ENCODE peak calls at places on chromosomes 11 and 22, in six cellular contexts. Z is IMR-90, B is mesendoderm, X is H1, R is H9, M is mesenchymal stem cell. E is an unnamed sample.

GRCh38 chr11:133576351-133576750 is 44.0 kb upstream of the OPCML start:
- DNase-seq in B (peak), Z (no peak), R (peak), X (peak), M (no peak), E (no peak)

GRCh38 chr22:27416553-27417427 is 384.8 kb downstream of the MN1 start:
- DNase-seq in X (peak), Z (peak), M (peak), R (peak), B (peak), E (no peak)

GRCh38 chr11:103894034-103894433 is 142.4 kb upstream of the DDI1 start:
- DNase-seq in Z (no peak), M (no peak), X (no peak), B (peak), R (no peak), E (no peak)

GRCh38 chr11:30356388-30356787 is 33.5 kb downstream of the ARL14EP start:
- DNase-seq in Z (no peak), B (no peak), X (no peak), M (no peak), R (no peak), E (no peak)

GRCh38 chr22:48488149-48488551 is 1339.5 kb downstream of the BRD1 start:
- DNase-seq in M (no peak), Z (no peak), B (peak), R (peak), X (no peak), E (no peak)

GRCh38 chr11:18775492-18776292 is 15.9 kb downstream of the PTPN5 start:
- DNase-seq in B (peak), Z (peak), R (peak), X (peak), M (peak), E (peak)

GRCh38 chr11:114152785-114153184 is 93.3 kb downstream of the ZBTB16 start:
- DNase-seq in X (no peak), Z (no peak), M (no peak), R (no peak), B (no peak), E (no peak)

GRCh38 chr11:30260813-30261212 is 30.0 kb downstream of the FSHB start:
- DNase-seq in Z (no peak), X (no peak), M (no peak), B (no peak), R (no peak), E (no peak)

GRCh38 chr11:102530558-102530957 is at the start of gene MMP7:
- DNase-seq in M (peak), B (peak), Z (peak), X (no peak), R (no peak), E (no peak)

GRCh38 chr11:134069426-134069921 is 602 bp downstream of the JAM3 start:
- DNase-seq in B (peak), Z (peak), R (no peak), X (no peak), M (peak), E (no peak)

GRCh38 chr11:46710821-46711269 is 8.2 kb upstream of the F2 start:
- DNase-seq in R (no peak), X (no peak), Z (peak), B (no peak), M (peak), E (no peak)

GRCh38 chr11:1829039-1829820 is 5.6 kb upstream of the SYT8 start:
- DNase-seq in M (peak), B (no peak), Z (peak), X (no peak), R (no peak), E (no peak)

GRCh38 chr11:128731041-128731663 is 37.3 kb downstream of the FLI1 start:
- DNase-seq in R (no peak), M (no peak), B (no peak), X (no peak), Z (no peak), E (no peak)

GRCh38 chr11:1718326-1718725 is 21.3 kb downstream of the KRTAP5-6 start:
- DNase-seq in R (no peak), X (no peak), B (no peak), Z (no peak), M (no peak), E (no peak)

GRCh38 chr11:121389651-121390050 is 62.5 kb upstream of the SORL1 start:
- DNase-seq in R (peak), X (no peak), M (no peak), Z (no peak), B (peak), E (peak)

GRCh38 chr11:121244861-121245260 is 47.7 kb upstream of the SC5D start:
- DNase-seq in B (no peak), X (no peak), M (no peak), Z (no peak), R (no peak), E (no peak)

GRCh38 chr11:3340025-3340424 is 38.9 kb downstream of the ZNF195 start:
- DNase-seq in Z (peak), B (peak), X (no peak), R (no peak), M (peak), E (no peak)

GRCh38 chr11:134365011-134365925 is 33.5 kb downstream of the GLB1L2 start:
- DNase-seq in R (no peak), Z (no peak), X (no peak), B (no peak), M (no peak), E (no peak)

GRCh38 chr22:37218771-37219411 is 6.6 kb upstream of the SSTR3 start:
- DNase-seq in R (no peak), M (no peak), B (no peak), Z (no peak), X (no peak), E (no peak)

GRCh38 chr22:26709617-26710390 is 52.4 kb downstream of the MIAT start:
- DNase-seq in R (no peak), B (no peak), Z (peak), X (no peak), M (peak), E (no peak)

GRCh38 chr11:17781221-17781620 is 46.6 kb downstream of the KCNC1 start:
- DNase-seq in B (no peak), Z (no peak), X (no peak), M (no peak), R (no peak), E (no peak)

GRCh38 chr11:28910926-28911325 is 802.7 kb downstream of the METTL15 start:
- DNase-seq in B (no peak), Z (peak), M (no peak), R (no peak), X (no peak), E (no peak)

GRCh38 chr11:112485280-112485679 is 224.6 kb upstream of the PLET1 start:
- DNase-seq in Z (no peak), R (no peak), B (peak), X (no peak), M (no peak), E (no peak)

GRCh38 chr11:32052218-32052617 is 38.7 kb upstream of the RCN1 start:
- DNase-seq in R (peak), M (peak), Z (peak), B (peak), X (peak), E (peak)

GRCh38 chr11:8025123-8025522 is 38.0 kb downstream of the EIF3F start:
- DNase-seq in M (peak), Z (peak), B (no peak), R (peak), X (peak), E (no peak)

GRCh38 chr11:12556155-12556554 is 118.1 kb upstream of the TEAD1 start:
- DNase-seq in R (no peak), B (peak), X (peak), Z (peak), M (peak), E (no peak)

GRCh38 chr11:2768471-2769408 is 68.9 kb upstream of the KCNQ1OT1 start:
- DNase-seq in Z (peak), X (peak), R (no peak), B (peak), M (peak), E (no peak)

GRCh38 chr11:5643585-5643984 is 18.8 kb downstream of the TRIM34 start:
- DNase-seq in R (no peak), X (no peak), Z (no peak), B (no peak), M (no peak), E (no peak)

GRCh38 chr11:5639953-5640352 is 15.2 kb downstream of the TRIM34 start:
- DNase-seq in Z (no peak), X (no peak), M (no peak), B (no peak), R (no peak), E (no peak)
- H3K9ac ChIP-seq in Z (no peak), X (no peak), M (no peak), B (no peak), R (no peak), E (no peak)

GRCh38 chr22:29765905-29766631 is 739 bp downstream of the ZMAT5 start:
- DNase-seq in Z (no peak), B (no peak), M (no peak), X (no peak), R (no peak), E (peak)
- H3K18ac ChIP-seq in Z (no peak), B (peak), M (peak), X (peak), R (peak), E (peak)

GRCh38 chr22:30392661-30393321 is 4.0 kb upstream of the SEC14L2 start:
- DNase-seq in M (no peak), X (no peak), Z (no peak), R (no peak), B (peak), E (no peak)
- H3K9ac ChIP-seq in M (no peak), X (no peak), Z (no peak), R (no peak), B (no peak), E (no peak)

GRCh38 chr22:42976131-42976530 is 38.8 kb downstream of the PACSIN2 start:
- DNase-seq in X (no peak), B (peak), Z (no peak), R (no peak), M (no peak), E (no peak)

GRCh38 chr22:42978453-42979103 is 36.4 kb downstream of the PACSIN2 start:
- DNase-seq in M (no peak), Z (peak), B (peak), R (no peak), X (no peak), E (peak)

GRCh38 chr22:42979606-42980005 is 35.3 kb downstream of the PACSIN2 start:
- DNase-seq in M (no peak), Z (no peak), R (no peak), B (no peak), X (no peak), E (no peak)

GRCh38 chr22:42976534-42976933 is 38.4 kb downstream of the PACSIN2 start:
- DNase-seq in B (no peak), R (no peak), X (no peak), M (no peak), Z (no peak), E (no peak)

DNA sequence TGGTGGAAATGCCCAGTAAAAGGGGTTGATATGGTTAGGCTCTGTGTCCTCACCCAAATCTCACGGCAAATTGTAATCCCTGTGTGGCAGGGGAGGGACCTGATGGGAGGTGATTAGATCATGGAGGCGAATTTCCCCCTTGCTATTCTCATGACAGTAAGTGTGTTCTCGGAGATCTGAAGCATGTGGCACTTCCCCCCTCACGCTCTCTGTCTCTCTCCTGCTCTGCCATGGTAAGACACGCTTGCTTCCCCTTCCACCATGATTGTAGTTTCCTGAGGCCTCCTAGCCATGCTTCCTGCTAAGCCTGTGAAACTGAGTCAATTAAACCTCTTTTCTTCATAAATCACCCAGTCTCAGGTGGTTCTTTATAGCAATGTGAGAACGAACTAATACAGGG is 37.4 kb downstream of the PACSIN2 start:
- DNase-seq in B (no peak), R (no peak), Z (no peak), X (no peak), M (no peak), E (no peak)
- H3K18ac ChIP-seq in B (no peak), R (no peak), Z (no peak), X (no peak), M (no peak), E (no peak)

GRCh38 chr11:119091966-119092879 is 7.5 kb downstream of the HMBS start:
- DNase-seq in B (no peak), R (no peak), X (no peak), M (no peak), Z (no peak), E (no peak)
- H3K9ac ChIP-seq in B (peak), R (no peak), X (no peak), M (peak), Z (peak), E (peak)

GRCh38 chr11:66510990-66511339 is 530 bp downstream of the BBS1 start:
- DNase-seq in B (no peak), X (no peak), Z (no peak), R (no peak), M (no peak), E (no peak)

GRCh38 chr11:66505276-66505816 is 5.1 kb upstream of the BBS1 start:
- DNase-seq in B (peak), X (no peak), R (no peak), M (no peak), Z (no peak), E (no peak)

GRCh38 chr11:66509131-66509561 is 1.3 kb upstream of the BBS1 start:
- DNase-seq in R (no peak), M (no peak), B (no peak), Z (no peak), X (no peak), E (no peak)

GRCh38 chr11:66510271-66510989 is at the start of gene BBS1:
- DNase-seq in X (peak), R (peak), Z (peak), M (peak), B (peak), E (peak)
- H3K18ac ChIP-seq in X (peak), R (no peak), Z (no peak), M (peak), B (no peak), E (peak)

GRCh38 chr11:62011881-62012280 is 44.4 kb upstream of the FTH1 start:
- DNase-seq in R (no peak), B (no peak), Z (no peak), X (no peak), M (no peak), E (no peak)

GRCh38 chr11:62015615-62016014 is 48.2 kb upstream of the FTH1 start:
- DNase-seq in R (no peak), B (no peak), M (peak), Z (no peak), X (no peak), E (no peak)

GRCh38 chr11:62014158-62014476 is 46.7 kb upstream of the FTH1 start:
- DNase-seq in R (no peak), M (no peak), Z (no peak), X (no peak), B (no peak), E (no peak)

GRCh38 chr11:62012451-62013265 is 45.2 kb upstream of the FTH1 start:
- DNase-seq in M (peak), Z (peak), B (no peak), R (no peak), X (no peak), E (no peak)

GRCh38 chr11:62013266-62014157 is 46.1 kb upstream of the FTH1 start:
- DNase-seq in M (no peak), Z (no peak), R (no peak), X (no peak), B (no peak), E (no peak)
- H3K9ac ChIP-seq in M (no peak), Z (no peak), R (no peak), X (no peak), B (no peak), E (no peak)

DNA sequence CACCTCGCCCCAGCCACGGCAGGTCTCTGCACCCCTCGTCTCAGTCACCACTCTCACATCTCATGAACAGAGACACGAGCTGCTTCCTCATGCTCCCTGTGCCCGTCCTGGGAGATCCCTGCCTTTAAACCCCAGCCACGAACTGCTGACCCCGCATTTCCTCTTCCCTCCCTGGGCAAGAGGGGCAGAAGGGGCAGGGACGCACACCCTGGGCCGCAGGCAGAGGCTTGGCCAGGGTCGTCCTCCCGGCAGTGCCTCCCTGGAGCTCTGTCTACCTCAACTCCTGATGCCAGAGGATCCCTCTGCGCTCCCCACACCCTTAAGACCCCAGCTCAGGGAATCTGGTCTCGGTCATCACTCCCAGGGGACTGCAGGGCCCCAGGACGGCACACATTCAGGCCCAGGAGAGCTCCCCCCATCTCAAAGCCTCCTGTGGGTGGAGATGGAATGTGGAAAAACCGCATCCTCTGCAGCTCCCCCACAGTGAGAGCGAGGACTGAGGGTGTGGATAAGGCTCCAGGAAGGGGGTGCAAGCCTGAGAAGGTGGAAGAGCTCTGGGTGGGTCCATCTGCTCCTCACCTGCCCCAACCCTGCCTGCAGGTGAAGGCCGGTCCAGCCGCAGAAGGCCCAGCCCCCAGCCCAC is 1.2 kb downstream of the BID start:
- DNase-seq in B (no peak), Z (peak), X (no peak), R (no peak), M (peak), E (no peak)
- H3K18ac ChIP-seq in B (no peak), Z (peak), X (peak), R (no peak), M (peak), E (peak)

DNA sequence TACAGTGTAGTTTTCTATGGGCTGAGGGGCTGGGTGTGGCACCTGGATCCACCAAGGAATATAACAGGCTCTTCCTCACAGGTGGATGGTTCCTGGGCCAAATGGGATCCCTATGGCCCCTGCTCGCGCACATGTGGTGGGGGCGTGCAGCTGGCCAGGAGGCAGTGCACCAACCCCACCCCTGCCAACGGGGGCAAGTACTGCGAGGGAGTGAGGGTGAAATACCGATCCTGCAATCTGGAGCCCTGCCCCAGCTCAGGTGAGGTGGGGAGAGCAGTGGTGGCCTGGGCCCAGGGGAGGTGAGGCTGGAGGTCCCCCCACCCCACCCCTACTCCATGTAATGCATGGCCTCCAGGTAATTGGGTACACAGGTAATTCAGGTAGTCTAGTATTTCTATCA is 20.7 kb downstream of the ADAMTS15 start:
- DNase-seq in X (no peak), Z (no peak), M (no peak), B (no peak), R (no peak), E (no peak)
- H3K9ac ChIP-seq in X (no peak), Z (no peak), M (no peak), B (no peak), R (no peak), E (no peak)

GRCh38 chr11:9386086-9386485 is 1.6 kb downstream of the IPO7 start:
- DNase-seq in Z (no peak), R (no peak), B (no peak), X (no peak), M (no peak), E (no peak)

GRCh38 chr11:9386901-9387300 is 2.4 kb downstream of the IPO7 start:
- DNase-seq in X (no peak), M (peak), Z (no peak), R (no peak), B (no peak), E (no peak)

GRCh38 chr11:9380773-9381172 is 3.7 kb upstream of the IPO7 start:
- DNase-seq in B (no peak), X (no peak), Z (no peak), M (no peak), R (no peak), E (no peak)

GRCh38 chr11:9384535-9385287 is at the start of gene IPO7:
- DNase-seq in R (peak), Z (peak), X (peak), B (peak), M (peak), E (peak)

DNA sequence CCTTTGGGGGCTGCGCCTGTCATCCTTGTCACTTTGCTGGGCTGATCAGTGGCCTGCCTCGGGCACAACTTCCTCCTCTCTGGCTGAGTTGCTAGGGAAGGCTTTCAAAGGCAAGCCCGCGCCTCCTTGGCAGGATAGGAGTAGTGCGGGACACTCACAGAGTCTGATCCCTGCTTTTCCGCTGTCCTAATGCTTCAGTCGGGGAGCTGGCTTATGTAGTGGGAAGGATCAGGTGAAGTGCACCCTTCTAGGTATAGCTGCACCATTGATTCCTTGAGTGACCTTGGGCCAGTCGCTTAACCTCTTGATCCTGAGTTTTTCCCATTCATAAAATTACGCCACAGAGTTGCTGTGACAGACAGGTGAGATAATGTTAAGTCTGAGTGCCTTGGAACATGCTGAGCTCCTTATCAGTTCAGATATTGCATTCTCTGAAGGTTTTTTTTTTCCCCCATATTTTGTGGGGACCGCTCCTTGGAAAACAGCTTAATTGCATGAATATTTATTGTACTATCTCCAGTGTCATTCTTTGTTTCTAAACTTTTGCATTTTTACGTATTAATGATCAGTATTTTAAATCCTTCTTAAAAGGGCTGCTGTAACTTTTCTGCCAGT is 943 bp downstream of the IPO7 start:
- DNase-seq in X (no peak), Z (no peak), M (no peak), R (peak), B (peak), E (no peak)
- H3K18ac ChIP-seq in X (no peak), Z (peak), M (peak), R (no peak), B (peak), E (peak)

E was measured in neuronal stem cell.